ENCODE peak calls at places on chromosome 14, in six cellular contexts. X, S, Y, C, W and P are unnamed samples. For H3K27me3, the result is how much of the 10 kb centered on the place peaks cover.

GRCh38 chr14:72801381-72801812 is 92.5 kb downstream of the DPF3 start:
- DNase-seq in X (peak), S (no peak), Y (no peak), C (no peak), W (no peak), P (no peak)

GRCh38 chr14:103561381-103562134 is 899 bp downstream of the BAG5 start:
- DNase-seq in X (no peak), S (peak), Y (peak), C (peak), W (no peak), P (no peak)

GRCh38 chr14:24139272-24139934 is 2.0 kb downstream of the EMC9 start:
- DNase-seq in X (no peak), S (no peak), Y (no peak), C (no peak), W (no peak), P (no peak)

GRCh38 chr14:32698831-32699230 is 239.8 kb upstream of the NPAS3 start:
- DNase-seq in X (no peak), S (no peak), Y (no peak), C (no peak), W (no peak), P (no peak)

GRCh38 chr14:32414808-32415255 is 85.7 kb downstream of the AKAP6 start:
- DNase-seq in X (no peak), S (no peak), Y (no peak), C (no peak), W (no peak), P (no peak)

GRCh38 chr14:101643651-101644050 is 82.4 kb downstream of the DIO3 start:
- DNase-seq in X (no peak), S (no peak), Y (no peak), C (no peak), W (no peak), P (no peak)

GRCh38 chr14:37592288-37593274 is 2.5 kb downstream of the FOXA1 start:
- DNase-seq in X (no peak), S (no peak), Y (no peak), C (no peak), W (no peak), P (peak)

GRCh38 chr14:102155150-102155549 is 15.5 kb downstream of the WDR20 start:
- DNase-seq in X (no peak), S (no peak), Y (peak), C (peak), W (no peak), P (no peak)

GRCh38 chr14:104187931-104188726 is 49.7 kb downstream of the KIF26A start:
- DNase-seq in X (no peak), S (no peak), Y (no peak), C (no peak), W (no peak), P (no peak)

GRCh38 chr14:80714489-80714888 is 227.0 kb downstream of the CEP128 start:
- DNase-seq in X (no peak), S (no peak), Y (no peak), C (no peak), W (no peak), P (no peak)

GRCh38 chr14:23300687-23301223 is 1.9 kb downstream of the PPP1R3E start:
- DNase-seq in X (no peak), S (peak), Y (no peak), C (peak), W (no peak), P (no peak)

GRCh38 chr14:64501326-64502171 is 2.1 kb downstream of the ZBTB25 start:
- DNase-seq in X (no peak), S (peak), Y (peak), C (peak), W (no peak), P (no peak)

GRCh38 chr14:101355284-101355683 is 206.0 kb upstream of the DIO3 start:
- DNase-seq in X (no peak), S (peak), Y (no peak), C (no peak), W (no peak), P (peak)

GRCh38 chr14:40122978-40123648 is 690.9 kb upstream of the FBXO33 start:
- DNase-seq in X (peak), S (no peak), Y (no peak), C (no peak), W (peak), P (no peak)

DNA sequence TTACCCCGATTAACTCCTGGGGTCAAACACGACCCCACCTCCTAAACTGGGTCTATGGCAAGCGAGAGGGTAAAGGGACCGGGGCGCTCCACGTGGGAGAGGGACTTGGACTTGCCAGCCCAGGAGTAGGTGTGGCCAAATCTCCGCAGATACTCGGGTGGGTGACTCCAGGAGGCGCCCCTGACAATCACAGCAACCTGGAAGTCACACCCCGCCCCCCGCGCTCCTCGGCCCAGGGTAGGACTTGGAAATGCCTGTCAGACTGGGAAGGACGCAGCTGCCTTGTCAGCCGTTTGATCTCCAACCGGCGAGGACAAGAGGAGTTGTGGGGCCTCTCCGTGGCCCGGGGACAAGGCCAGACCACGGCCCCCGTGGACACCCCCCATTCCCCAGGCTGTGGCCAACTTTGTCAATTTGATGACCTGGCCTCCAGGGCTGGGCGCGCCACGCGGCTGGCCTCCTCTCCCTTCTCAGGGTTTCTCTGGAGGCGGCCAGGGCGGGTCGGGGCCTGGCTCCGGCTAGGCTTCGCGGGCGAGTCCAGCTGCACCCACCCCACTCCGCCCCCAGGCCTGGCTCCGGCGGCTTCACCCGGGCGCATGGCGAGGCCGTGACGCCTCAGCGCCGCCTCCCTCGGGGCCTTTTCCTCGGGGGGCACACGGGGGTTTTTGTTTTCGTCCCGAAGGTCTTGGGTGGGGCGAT is 1.2 kb upstream of the BCL11B start:
- DNase-seq in X (no peak), S (peak), Y (peak), C (no peak), W (no peak), P (no peak)
- H3K27me3 ChIP-seq in X (under half), S (under half), Y (half or more), C (under half), W (under half), P (half or more)

GRCh38 chr14:99603965-99604765 is at the start of gene CCDC85C:
- DNase-seq in X (peak), S (peak), Y (peak), C (peak), W (peak), P (peak)
- TF ChIP-seq POLR2AphosphoS5 in X (peak), S (no peak), Y (no peak), C (no peak), W (no peak), P (peak)

GRCh38 chr14:100239840-100240724 is 1.1 kb downstream of the YY1 start:
- DNase-seq in X (peak), S (peak), Y (peak), C (peak), W (no peak), P (peak)

GRCh38 chr14:100238419-100239199 is at the start of gene YY1:
- DNase-seq in X (peak), S (peak), Y (peak), C (peak), W (peak), P (peak)

GRCh38 chr14:100239200-100239839 is 376 bp downstream of the YY1 start:
- DNase-seq in X (no peak), S (peak), Y (no peak), C (peak), W (no peak), P (peak)

GRCh38 chr14:100240725-100241032 is 1.7 kb downstream of the YY1 start:
- DNase-seq in X (no peak), S (no peak), Y (no peak), C (no peak), W (no peak), P (no peak)

GRCh38 chr14:100241279-100241678 is 2.3 kb downstream of the YY1 start:
- DNase-seq in X (no peak), S (no peak), Y (no peak), C (peak), W (no peak), P (no peak)
- H3K27ac ChIP-seq in X (peak), S (peak), Y (peak), C (peak), W (no peak), P (peak)

GRCh38 chr14:74394549-74394948 is 31.5 kb downstream of the SYNDIG1L start:
- DNase-seq in X (no peak), S (no peak), Y (no peak), C (no peak), W (no peak), P (no peak)
- H3K27me3 ChIP-seq in X (under half), S (under half), Y (under half), C (under half), W (under half), P (under half)

GRCh38 chr14:76955575-76956252 is 72.8 kb downstream of the IRF2BPL start:
- DNase-seq in X (no peak), S (no peak), Y (no peak), C (peak), W (peak), P (no peak)
- TF ChIP-seq POLR2AphosphoS5 in X (no peak), S (no peak), Y (no peak), C (no peak), W (peak), P (no peak)

GRCh38 chr14:68395585-68395984 is 397.3 kb downstream of the ZFP36L1 start:
- DNase-seq in X (no peak), S (peak), Y (no peak), C (no peak), W (no peak), P (no peak)

GRCh38 chr14:68396411-68396930 is 396.4 kb downstream of the ZFP36L1 start:
- DNase-seq in X (no peak), S (no peak), Y (no peak), C (no peak), W (no peak), P (no peak)

GRCh38 chr14:68397827-68398226 is 395.0 kb downstream of the ZFP36L1 start:
- DNase-seq in X (no peak), S (no peak), Y (peak), C (no peak), W (no peak), P (no peak)

GRCh38 chr14:68399971-68400370 is 392.9 kb downstream of the ZFP36L1 start:
- DNase-seq in X (no peak), S (no peak), Y (no peak), C (no peak), W (no peak), P (no peak)

DNA sequence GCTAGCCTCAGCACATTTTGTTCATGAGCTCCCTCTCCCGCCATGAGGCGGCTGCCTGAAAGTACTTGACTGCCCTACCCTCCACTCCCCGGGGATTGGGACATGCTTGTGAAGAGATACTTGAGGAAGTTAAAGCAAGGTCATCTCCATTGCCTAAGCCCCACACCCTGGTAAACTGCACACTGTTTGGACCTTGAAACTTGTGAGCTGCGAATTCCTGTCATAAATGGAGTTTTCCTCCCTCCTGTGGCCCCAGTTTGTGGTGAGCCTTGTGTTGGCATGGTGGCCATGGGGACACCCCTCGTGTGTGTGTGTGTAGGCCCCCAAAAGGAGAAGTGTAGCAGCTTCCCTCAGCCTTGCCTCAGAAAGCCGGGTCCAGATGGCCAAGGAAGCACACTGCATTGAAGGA is 395.5 kb downstream of the ZFP36L1 start:
- DNase-seq in X (no peak), S (peak), Y (no peak), C (no peak), W (no peak), P (peak)
- H3K27ac ChIP-seq in X (no peak), S (peak), Y (peak), C (no peak), W (no peak), P (peak)

GRCh38 chr14:95897280-95897679 is 20.6 kb downstream of the TUNAR start:
- DNase-seq in X (no peak), S (no peak), Y (no peak), C (no peak), W (no peak), P (no peak)

GRCh38 chr14:95895720-95896119 is 19.1 kb downstream of the TUNAR start:
- DNase-seq in X (peak), S (no peak), Y (peak), C (peak), W (no peak), P (no peak)

GRCh38 chr14:95892142-95892541 is 15.5 kb downstream of the TUNAR start:
- DNase-seq in X (no peak), S (no peak), Y (no peak), C (no peak), W (no peak), P (no peak)

GRCh38 chr14:95901014-95901413 is 24.4 kb downstream of the TUNAR start:
- DNase-seq in X (no peak), S (peak), Y (no peak), C (no peak), W (no peak), P (no peak)

GRCh38 chr14:95896628-95897027 is 20.0 kb downstream of the TUNAR start:
- DNase-seq in X (no peak), S (no peak), Y (no peak), C (no peak), W (no peak), P (no peak)
- H3K27me3 ChIP-seq in X (half or more), S (half or more), Y (under half), C (under half), W (under half), P (under half)

GRCh38 chr14:34930591-34931069 is 52.2 kb upstream of the SRP54 start:
- DNase-seq in X (no peak), S (no peak), Y (no peak), C (no peak), W (peak), P (no peak)

GRCh38 chr14:34926552-34926951 is 51.4 kb upstream of the BAZ1A start:
- DNase-seq in X (no peak), S (no peak), Y (no peak), C (no peak), W (no peak), P (no peak)

GRCh38 chr14:34935552-34935951 is 47.2 kb upstream of the SRP54 start:
- DNase-seq in X (no peak), S (no peak), Y (no peak), C (no peak), W (no peak), P (no peak)

GRCh38 chr14:34933301-34933700 is 49.5 kb upstream of the SRP54 start:
- DNase-seq in X (no peak), S (no peak), Y (no peak), C (no peak), W (no peak), P (no peak)

GRCh38 chr14:34931206-34931605 is 51.6 kb upstream of the SRP54 start:
- DNase-seq in X (no peak), S (no peak), Y (no peak), C (no peak), W (peak), P (no peak)
- TF ChIP-seq POLR2AphosphoS5 in X (no peak), S (no peak), Y (no peak), C (no peak), W (no peak), P (no peak)